ENCODE peak calls at places on chromosomes 5 and 9, in nine cellular contexts. One of them, this sample, is unnamed.

GRCh38 chr5:44332360-44332971 is 56.8 kb downstream of the FGF10 start:
- DNase-seq in lower lobe of right lung: no peak
- DNase-seq in fibroblast of pulmonary artery: peak; percentile 68
- DNase-seq in AG09309: peak; percentile 10
- DNase-seq in fibroblast of the aortic adventitia: peak; percentile 72
- DNase-seq in B cell: no peak
- DNase-seq in RWPE1: peak; percentile 41
- DNase-seq in AG10803: peak; percentile 56
- DNase-seq in GM13977: peak; percentile 9
- DNase-seq in this sample: peak; percentile 18

GRCh38 chr9:122051401-122052346 is 41.4 kb downstream of the TTLL11 start:
- DNase-seq in lower lobe of right lung: no peak
- DNase-seq in fibroblast of pulmonary artery: no peak
- DNase-seq in AG09309: peak; percentile 55
- DNase-seq in fibroblast of the aortic adventitia: peak; percentile 18
- DNase-seq in B cell: no peak
- DNase-seq in RWPE1: no peak
- DNase-seq in AG10803: peak; percentile 89
- DNase-seq in GM13977: peak; percentile 23
- DNase-seq in this sample: peak; percentile 18

GRCh38 chr5:24222866-24223265 is 421.9 kb downstream of the CDH10 start:
- DNase-seq in lower lobe of right lung: no peak
- DNase-seq in fibroblast of pulmonary artery: peak; percentile 53
- DNase-seq in AG09309: no peak
- DNase-seq in fibroblast of the aortic adventitia: peak; percentile 26
- DNase-seq in B cell: no peak
- DNase-seq in RWPE1: no peak
- DNase-seq in AG10803: peak; percentile 58
- DNase-seq in GM13977: no peak
- DNase-seq in this sample: no peak

GRCh38 chr9:121839726-121840500 is 188.5 kb downstream of the DAB2IP start:
- DNase-seq in lower lobe of right lung: no peak
- DNase-seq in fibroblast of pulmonary artery: no peak
- DNase-seq in AG09309: no peak
- DNase-seq in fibroblast of the aortic adventitia: no peak
- DNase-seq in B cell: no peak
- DNase-seq in RWPE1: no peak
- DNase-seq in AG10803: no peak
- DNase-seq in GM13977: peak; percentile 70
- DNase-seq in this sample: peak; percentile 56

GRCh38 chr9:122367065-122367464 is 3.8 kb upstream of the PTGS1 start:
- DNase-seq in lower lobe of right lung: no peak
- DNase-seq in fibroblast of pulmonary artery: no peak
- DNase-seq in AG09309: no peak
- DNase-seq in fibroblast of the aortic adventitia: no peak
- DNase-seq in B cell: no peak
- DNase-seq in RWPE1: no peak
- DNase-seq in AG10803: no peak
- DNase-seq in GM13977: no peak
- DNase-seq in this sample: no peak

GRCh38 chr5:78467744-78468357 is 107.4 kb downstream of the SCAMP1 start:
- DNase-seq in lower lobe of right lung: no peak
- DNase-seq in fibroblast of pulmonary artery: peak; percentile 78
- DNase-seq in AG09309: peak; percentile 29
- DNase-seq in fibroblast of the aortic adventitia: peak; percentile 79
- DNase-seq in B cell: peak; percentile 21
- DNase-seq in RWPE1: peak; percentile 46
- DNase-seq in AG10803: peak; percentile 62
- DNase-seq in GM13977: peak; percentile 47
- DNase-seq in this sample: peak; percentile 37

GRCh38 chr5:176532795-176533194 is 4.4 kb downstream of the RNF44 start:
- DNase-seq in lower lobe of right lung: peak; percentile 43
- DNase-seq in fibroblast of pulmonary artery: no peak
- DNase-seq in AG09309: no peak
- DNase-seq in fibroblast of the aortic adventitia: no peak
- DNase-seq in B cell: no peak
- DNase-seq in RWPE1: no peak
- DNase-seq in AG10803: no peak
- DNase-seq in GM13977: no peak
- DNase-seq in this sample: no peak

GRCh38 chr5:14830210-14831005 is 41.2 kb downstream of the ANKH start:
- DNase-seq in lower lobe of right lung: no peak
- DNase-seq in fibroblast of pulmonary artery: no peak
- DNase-seq in AG09309: no peak
- DNase-seq in fibroblast of the aortic adventitia: no peak
- DNase-seq in B cell: no peak
- DNase-seq in RWPE1: no peak
- DNase-seq in AG10803: no peak
- DNase-seq in GM13977: no peak
- DNase-seq in this sample: no peak

GRCh38 chr5:56698463-56699381 is 116.6 kb upstream of the MAP3K1 start:
- DNase-seq in lower lobe of right lung: no peak
- DNase-seq in fibroblast of pulmonary artery: no peak
- DNase-seq in AG09309: no peak
- DNase-seq in fibroblast of the aortic adventitia: no peak
- DNase-seq in B cell: no peak
- DNase-seq in RWPE1: no peak
- DNase-seq in AG10803: no peak
- DNase-seq in GM13977: no peak
- DNase-seq in this sample: no peak

DNA sequence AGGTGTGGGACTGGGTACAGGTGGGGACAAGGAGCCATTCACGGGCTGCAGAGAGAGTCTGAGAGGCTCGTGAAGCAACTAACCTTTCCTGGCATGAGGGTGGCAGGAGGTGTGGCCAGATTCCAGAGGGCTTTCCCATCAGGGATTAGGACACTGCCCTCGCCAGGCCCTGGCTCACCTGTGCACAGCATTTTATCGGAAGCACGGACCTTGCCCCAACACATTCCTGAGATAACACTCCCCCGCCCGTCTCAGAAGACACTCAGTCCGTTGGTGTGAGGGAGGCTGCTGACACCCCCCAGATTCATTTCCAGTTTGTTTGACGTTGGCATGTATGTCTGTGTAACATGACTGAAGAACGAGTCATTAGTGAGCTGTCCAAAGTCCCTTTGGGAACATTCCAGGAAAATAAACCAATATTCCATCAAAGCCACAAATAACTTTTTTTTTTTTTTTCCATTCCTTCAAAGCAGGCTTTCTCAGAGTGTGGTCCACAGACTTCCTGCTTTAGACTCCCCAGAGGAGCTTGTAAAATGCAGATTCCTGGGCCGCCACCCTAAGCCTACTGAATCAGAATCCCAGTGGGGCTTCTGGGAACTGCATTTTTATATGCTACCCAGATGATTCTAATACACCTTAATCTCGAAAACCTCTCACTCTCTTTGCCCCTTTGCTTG is 23.4 kb downstream of the WWC1 start:
- DNase-seq in lower lobe of right lung: peak; percentile 82
- DNase-seq in fibroblast of pulmonary artery: peak; percentile 84
- DNase-seq in AG09309: peak; percentile 77
- DNase-seq in fibroblast of the aortic adventitia: peak; percentile 93
- DNase-seq in B cell: no peak
- DNase-seq in RWPE1: peak; percentile 96
- DNase-seq in AG10803: peak; percentile 96
- DNase-seq in GM13977: no peak
- DNase-seq in this sample: no peak
- TF ChIP-seq CTCF in lower lobe of right lung: no peak
- TF ChIP-seq CTCF in fibroblast of pulmonary artery: no peak
- TF ChIP-seq CTCF in AG09309: no peak
- TF ChIP-seq CTCF in fibroblast of the aortic adventitia: peak; percentile 22
- TF ChIP-seq CTCF in B cell: no peak
- TF ChIP-seq CTCF in RWPE1: no peak
- TF ChIP-seq CTCF in AG10803: no peak
- TF ChIP-seq CTCF in GM13977: no peak
- TF ChIP-seq CTCF in this sample: no peak

DNA sequence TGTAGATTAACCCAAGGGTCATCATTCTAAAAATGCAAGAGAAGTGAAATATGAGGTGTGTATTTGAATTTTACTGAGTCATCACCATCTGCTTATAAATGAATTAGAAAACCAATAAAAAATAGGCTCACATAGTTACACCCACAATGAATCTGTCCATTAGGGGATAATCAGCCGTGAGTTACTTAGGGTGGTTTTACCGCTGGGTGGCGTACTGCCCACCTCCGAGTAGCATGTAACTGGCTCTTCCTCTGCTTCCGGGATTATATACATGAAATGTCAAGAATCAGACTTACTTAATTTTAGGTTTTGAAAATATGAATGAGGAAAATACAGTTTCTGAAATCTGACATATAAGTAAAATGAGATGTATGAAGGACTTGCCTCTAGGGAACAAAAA is 332.9 kb upstream of the CCNG1 start:
- DNase-seq in lower lobe of right lung: no peak
- DNase-seq in fibroblast of pulmonary artery: no peak
- DNase-seq in AG09309: no peak
- DNase-seq in fibroblast of the aortic adventitia: no peak
- DNase-seq in B cell: no peak
- DNase-seq in RWPE1: no peak
- DNase-seq in AG10803: no peak
- DNase-seq in GM13977: no peak
- DNase-seq in this sample: no peak
- TF ChIP-seq CTCF in lower lobe of right lung: no peak
- TF ChIP-seq CTCF in fibroblast of pulmonary artery: no peak
- TF ChIP-seq CTCF in AG09309: no peak
- TF ChIP-seq CTCF in fibroblast of the aortic adventitia: no peak
- TF ChIP-seq CTCF in B cell: no peak
- TF ChIP-seq CTCF in RWPE1: no peak
- TF ChIP-seq CTCF in AG10803: no peak
- TF ChIP-seq CTCF in GM13977: peak; percentile 33
- TF ChIP-seq CTCF in this sample: no peak

GRCh38 chr9:18236336-18236735 is 237.6 kb upstream of the ADAMTSL1 start:
- DNase-seq in lower lobe of right lung: no peak
- DNase-seq in fibroblast of pulmonary artery: no peak
- DNase-seq in AG09309: no peak
- DNase-seq in fibroblast of the aortic adventitia: no peak
- DNase-seq in B cell: no peak
- DNase-seq in RWPE1: no peak
- DNase-seq in AG10803: no peak
- DNase-seq in GM13977: no peak
- DNase-seq in this sample: no peak

GRCh38 chr9:18238254-18238653 is 235.7 kb upstream of the ADAMTSL1 start:
- DNase-seq in lower lobe of right lung: no peak
- DNase-seq in fibroblast of pulmonary artery: peak; percentile 90
- DNase-seq in AG09309: peak; percentile 37
- DNase-seq in fibroblast of the aortic adventitia: peak; percentile 79
- DNase-seq in B cell: no peak
- DNase-seq in RWPE1: peak; percentile 73
- DNase-seq in AG10803: peak; percentile 61
- DNase-seq in GM13977: no peak
- DNase-seq in this sample: no peak

GRCh38 chr9:18235181-18235908 is 238.6 kb upstream of the ADAMTSL1 start:
- DNase-seq in lower lobe of right lung: no peak
- DNase-seq in fibroblast of pulmonary artery: no peak
- DNase-seq in AG09309: no peak
- DNase-seq in fibroblast of the aortic adventitia: no peak
- DNase-seq in B cell: no peak
- DNase-seq in RWPE1: no peak
- DNase-seq in AG10803: no peak
- DNase-seq in GM13977: no peak
- DNase-seq in this sample: no peak

GRCh38 chr9:18238752-18239151 is 235.2 kb upstream of the ADAMTSL1 start:
- DNase-seq in lower lobe of right lung: no peak
- DNase-seq in fibroblast of pulmonary artery: peak; percentile 70
- DNase-seq in AG09309: peak; percentile 53
- DNase-seq in fibroblast of the aortic adventitia: peak; percentile 73
- DNase-seq in B cell: no peak
- DNase-seq in RWPE1: no peak
- DNase-seq in AG10803: peak; percentile 62
- DNase-seq in GM13977: no peak
- DNase-seq in this sample: no peak

DNA sequence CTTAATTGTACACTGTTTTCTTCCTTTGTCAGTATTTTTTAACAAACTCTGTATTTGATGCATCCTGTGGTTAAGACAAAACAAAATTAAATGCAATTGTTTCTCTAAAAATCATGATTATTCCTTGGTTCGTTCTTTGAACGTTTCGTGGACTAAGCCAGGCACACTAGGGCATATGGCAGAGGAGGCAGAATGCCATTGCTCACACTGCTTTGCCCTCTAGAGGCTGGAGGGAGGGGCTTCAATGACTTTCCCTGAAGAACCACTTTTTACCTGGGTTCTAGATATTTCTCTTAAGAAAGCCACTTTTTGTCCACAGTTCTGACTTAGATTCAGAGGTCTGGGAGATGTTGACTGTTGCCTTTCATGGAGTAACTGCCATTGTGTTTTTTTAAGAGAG is 236.2 kb upstream of the ADAMTSL1 start:
- DNase-seq in lower lobe of right lung: no peak
- DNase-seq in fibroblast of pulmonary artery: no peak
- DNase-seq in AG09309: no peak
- DNase-seq in fibroblast of the aortic adventitia: no peak
- DNase-seq in B cell: no peak
- DNase-seq in RWPE1: no peak
- DNase-seq in AG10803: no peak
- DNase-seq in GM13977: no peak
- DNase-seq in this sample: no peak
- TF ChIP-seq CTCF in lower lobe of right lung: no peak
- TF ChIP-seq CTCF in fibroblast of pulmonary artery: no peak
- TF ChIP-seq CTCF in AG09309: no peak
- TF ChIP-seq CTCF in fibroblast of the aortic adventitia: no peak
- TF ChIP-seq CTCF in B cell: no peak
- TF ChIP-seq CTCF in RWPE1: no peak
- TF ChIP-seq CTCF in AG10803: no peak
- TF ChIP-seq CTCF in GM13977: no peak
- TF ChIP-seq CTCF in this sample: no peak

GRCh38 chr9:100819980-100820379 is 208.5 kb upstream of the PLPPR1 start:
- DNase-seq in lower lobe of right lung: no peak
- DNase-seq in fibroblast of pulmonary artery: no peak
- DNase-seq in AG09309: no peak
- DNase-seq in fibroblast of the aortic adventitia: no peak
- DNase-seq in B cell: no peak
- DNase-seq in RWPE1: no peak
- DNase-seq in AG10803: no peak
- DNase-seq in GM13977: no peak
- DNase-seq in this sample: no peak
- TF ChIP-seq CTCF in lower lobe of right lung: no peak
- TF ChIP-seq CTCF in fibroblast of pulmonary artery: no peak
- TF ChIP-seq CTCF in AG09309: no peak
- TF ChIP-seq CTCF in fibroblast of the aortic adventitia: no peak
- TF ChIP-seq CTCF in B cell: no peak
- TF ChIP-seq CTCF in RWPE1: no peak
- TF ChIP-seq CTCF in AG10803: no peak
- TF ChIP-seq CTCF in GM13977: no peak
- TF ChIP-seq CTCF in this sample: no peak

DNA sequence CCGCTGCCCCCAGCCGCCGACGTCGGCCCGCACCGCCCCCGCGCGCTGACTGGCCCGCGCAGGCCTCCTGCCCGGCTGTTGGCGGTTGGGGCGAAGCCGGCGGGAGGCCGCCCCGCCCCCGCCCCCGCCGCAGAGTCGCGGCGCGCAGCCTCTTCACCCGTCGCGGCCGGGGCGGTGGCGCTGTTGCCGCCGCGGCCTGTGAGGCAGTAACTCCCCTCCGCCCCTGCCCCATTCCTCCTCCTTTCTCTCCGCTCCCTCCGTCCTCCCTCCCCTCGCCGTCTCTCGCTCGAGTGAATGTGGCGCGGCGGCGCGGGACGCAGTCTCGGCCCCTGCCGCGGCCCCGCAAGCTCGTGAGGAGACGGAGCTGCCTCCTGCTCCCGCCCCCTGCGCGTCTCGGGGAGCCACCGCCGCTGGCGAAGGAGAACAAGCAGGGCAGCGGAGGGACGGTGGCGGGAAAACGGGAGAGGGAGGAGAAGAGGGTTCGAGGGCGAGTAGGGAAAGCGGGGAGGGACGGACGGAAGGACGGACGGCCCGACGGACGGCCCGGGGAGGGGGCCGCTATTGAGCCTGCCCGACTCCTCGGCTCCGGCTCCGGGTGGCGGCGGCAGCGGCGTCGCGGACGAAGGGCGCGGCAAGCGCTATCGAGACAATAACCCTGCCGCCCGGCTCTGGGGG is 637 bp upstream of the ERBIN start:
- DNase-seq in lower lobe of right lung: peak; percentile 85
- DNase-seq in fibroblast of pulmonary artery: peak; percentile 90
- DNase-seq in AG09309: peak; percentile 60
- DNase-seq in fibroblast of the aortic adventitia: peak; percentile 82
- DNase-seq in B cell: peak; percentile 92
- DNase-seq in RWPE1: peak; percentile 88
- DNase-seq in AG10803: peak; percentile 92
- DNase-seq in GM13977: peak; percentile 92
- DNase-seq in this sample: peak; percentile 95
- TF ChIP-seq CTCF in lower lobe of right lung: peak; percentile 20
- TF ChIP-seq CTCF in fibroblast of pulmonary artery: no peak
- TF ChIP-seq CTCF in AG09309: peak; percentile 20
- TF ChIP-seq CTCF in fibroblast of the aortic adventitia: peak; percentile 26
- TF ChIP-seq CTCF in B cell: peak; percentile 29
- TF ChIP-seq CTCF in RWPE1: peak; percentile 76
- TF ChIP-seq CTCF in AG10803: peak; percentile 33
- TF ChIP-seq CTCF in GM13977: peak; percentile 62
- TF ChIP-seq CTCF in this sample: peak; percentile 52

This sample was measured in GM20000.